ENCODE peak calls at places on chromosomes 7 and 10, in four cellular contexts. H is body of pancreas, S is AG09309, A is psoas muscle. E is an unnamed sample.

GRCh38 chr7:20440472-20441105 is 109.9 kb downstream of the ITGB8 start:
- DNase-seq in H (peak; percentile 73), S (no peak), A (no peak), E (no peak)

GRCh38 chr7:47635091-47636090 is 53.5 kb upstream of the TNS3 start:
- DNase-seq in H (peak; percentile 70), S (no peak), A (no peak), E (no peak)

GRCh38 chr10:79260803-79261740 is 86.2 kb upstream of the PPIF start:
- DNase-seq in A (no peak), H (peak; percentile 32), S (no peak), E (no peak)

GRCh38 chr7:30285067-30285530 is 702 bp downstream of the ZNRF2 start:
- DNase-seq in A (peak; percentile 56), S (no peak), H (peak; percentile 53), E (no peak)

GRCh38 chr10:50600286-50600685 is 23.5 kb downstream of the SGMS1 start:
- DNase-seq in H (no peak), A (no peak), S (no peak), E (no peak)

GRCh38 chr7:82789883-82790609 is 346.5 kb upstream of the CACNA2D1 start:
- DNase-seq in S (peak; percentile 27), H (no peak), A (no peak), E (no peak)

GRCh38 chr7:69765879-69766278 is 167.6 kb downstream of the AUTS2 start:
- DNase-seq in S (no peak), H (no peak), A (no peak), E (no peak)

GRCh38 chr10:79947083-79947415 is 1.9 kb downstream of the SFTPD start:
- DNase-seq in S (no peak), A (no peak), H (peak; percentile 59), E (no peak)

GRCh38 chr7:74269757-74270277 is 15.6 kb upstream of the RFC2 start:
- DNase-seq in H (peak; percentile 71), S (no peak), A (peak; percentile 66), E (no peak)

GRCh38 chr7:23915196-23915595 is 205.2 kb downstream of the STK31 start:
- DNase-seq in A (no peak), S (no peak), H (no peak), E (no peak)

GRCh38 chr7:92306153-92306552 is 60.4 kb downstream of the ANKIB1 start:
- DNase-seq in A (no peak), H (no peak), S (no peak), E (no peak)

GRCh38 chr7:72538856-72539255 is 126.7 kb upstream of the CALN1 start:
- DNase-seq in H (no peak), S (no peak), A (no peak), E (no peak)

GRCh38 chr7:99108615-99109014 is 35.3 kb downstream of the SMURF1 start:
- DNase-seq in A (no peak), H (no peak), S (no peak), E (no peak)

GRCh38 chr10:57988964-57989363 is 278.7 kb downstream of the IPMK start:
- DNase-seq in H (no peak), S (no peak), A (no peak), E (no peak)

GRCh38 chr10:129771024-129771423 is 193.1 kb downstream of the EBF3 start:
- DNase-seq in H (peak; percentile 2), A (no peak), S (no peak), E (no peak)

GRCh38 chr10:20877554-20877953 is 19.6 kb downstream of the NEBL start:
- DNase-seq in H (no peak), A (no peak), S (no peak), E (no peak)

GRCh38 chr7:28151965-28152364 is 28.6 kb downstream of the JAZF1 start:
- DNase-seq in A (no peak), H (no peak), S (no peak), E (no peak)

GRCh38 chr7:133310232-133310852 is 57.5 kb downstream of the EXOC4 start:
- DNase-seq in H (peak; percentile 77), A (no peak), S (no peak), E (no peak)

GRCh38 chr10:17255512-17255911 is 27.5 kb downstream of the VIM start:
- DNase-seq in A (no peak), H (no peak), S (no peak), E (no peak)

GRCh38 chr10:123136806-123137642 is 1.3 kb downstream of the HMX3 start:
- DNase-seq in S (no peak), A (no peak), H (no peak), E (no peak)

GRCh38 chr10:86162696-86163400 is 203.7 kb downstream of the GRID1 start:
- DNase-seq in A (no peak), S (no peak), H (no peak), E (no peak)

GRCh38 chr10:74753295-74754211 is 72.8 kb upstream of the KAT6B start:
- DNase-seq in S (peak; percentile 97), A (no peak), H (peak; percentile 29), E (peak; percentile 99)

GRCh38 chr7:25369794-25370193 is 141.5 kb upstream of the NPVF start:
- DNase-seq in A (peak; percentile 23), H (peak; percentile 46), S (no peak), E (no peak)

GRCh38 chr7:20790273-20790842 is 3.7 kb upstream of the SP8 start:
- DNase-seq in H (no peak), A (no peak), S (no peak), E (no peak)

GRCh38 chr10:6204341-6205191 is 1.8 kb downstream of the PFKFB3 start:
- DNase-seq in A (peak; percentile 76), S (no peak), H (peak; percentile 65), E (no peak)

GRCh38 chr7:157831143-157831900 is 494.5 kb downstream of the DNAJB6 start:
- DNase-seq in A (no peak), H (no peak), S (no peak), E (no peak)

GRCh38 chr10:75166623-75166972 is 44.0 kb upstream of the VDAC2 start:
- DNase-seq in H (no peak), A (no peak), S (no peak), E (no peak)

GRCh38 chr7:15648461-15648961 is 38.0 kb downstream of the MEOX2 start:
- DNase-seq in A (no peak), S (no peak), H (no peak), E (no peak)
- H3K4me3 ChIP-seq in A (no peak overlapping the region), S (no peak overlapping the region), H (no peak overlapping the region), E (no peak overlapping the region)

GRCh38 chr10:35635576-35635975 is 6.5 kb downstream of the FZD8 start:
- DNase-seq in A (no peak), H (peak; percentile 51), S (no peak), E (no peak)

GRCh38 chr10:35637456-35637855 is 4.6 kb downstream of the FZD8 start:
- DNase-seq in A (no peak), S (no peak), H (no peak), E (no peak)

GRCh38 chr10:35639021-35639521 is 3.0 kb downstream of the FZD8 start:
- DNase-seq in A (no peak), H (no peak), S (no peak), E (no peak)

GRCh38 chr10:35638116-35638515 is 4.0 kb downstream of the FZD8 start:
- DNase-seq in S (no peak), H (no peak), A (no peak), E (no peak)

DNA sequence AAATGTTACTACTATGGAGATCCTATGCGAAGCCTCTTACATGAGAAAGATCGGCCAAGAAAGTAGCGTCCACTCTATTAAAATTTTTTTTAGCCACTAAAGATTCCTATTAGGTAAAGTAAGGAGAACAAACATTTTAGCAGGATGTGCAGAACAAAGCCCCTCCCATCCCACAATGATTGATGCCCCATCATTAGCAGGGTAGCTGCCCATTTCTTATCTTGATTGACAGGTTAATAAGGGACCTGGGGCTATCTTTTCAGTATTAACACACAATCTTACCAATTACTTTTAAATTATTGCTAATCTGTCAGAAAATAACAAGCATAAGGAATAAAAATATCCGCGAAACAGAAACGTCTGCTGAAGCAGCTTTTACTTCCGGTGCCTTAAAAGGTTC is 5.2 kb downstream of the FZD8 start:
- DNase-seq in H (no peak), S (no peak), A (no peak), E (no peak)
- H3K4me3 ChIP-seq in H (no peak overlapping the region), S (no peak overlapping the region), A (no peak overlapping the region), E (no peak overlapping the region)

GRCh38 chr10:103612462-103613365 is 119.2 kb downstream of the NEURL1 start:
- DNase-seq in S (peak; percentile 35), A (no peak), H (no peak), E (peak; percentile 34)

GRCh38 chr10:103610083-103610472 is 116.6 kb downstream of the NEURL1 start:
- DNase-seq in A (no peak), S (no peak), H (no peak), E (no peak)

GRCh38 chr10:103610921-103611511 is 117.5 kb downstream of the NEURL1 start:
- DNase-seq in H (no peak), S (no peak), A (no peak), E (no peak)

GRCh38 chr10:103605359-103606156 is 112.1 kb downstream of the NEURL1 start:
- DNase-seq in S (no peak), A (peak; percentile 55), H (peak; percentile 41), E (no peak)

DNA sequence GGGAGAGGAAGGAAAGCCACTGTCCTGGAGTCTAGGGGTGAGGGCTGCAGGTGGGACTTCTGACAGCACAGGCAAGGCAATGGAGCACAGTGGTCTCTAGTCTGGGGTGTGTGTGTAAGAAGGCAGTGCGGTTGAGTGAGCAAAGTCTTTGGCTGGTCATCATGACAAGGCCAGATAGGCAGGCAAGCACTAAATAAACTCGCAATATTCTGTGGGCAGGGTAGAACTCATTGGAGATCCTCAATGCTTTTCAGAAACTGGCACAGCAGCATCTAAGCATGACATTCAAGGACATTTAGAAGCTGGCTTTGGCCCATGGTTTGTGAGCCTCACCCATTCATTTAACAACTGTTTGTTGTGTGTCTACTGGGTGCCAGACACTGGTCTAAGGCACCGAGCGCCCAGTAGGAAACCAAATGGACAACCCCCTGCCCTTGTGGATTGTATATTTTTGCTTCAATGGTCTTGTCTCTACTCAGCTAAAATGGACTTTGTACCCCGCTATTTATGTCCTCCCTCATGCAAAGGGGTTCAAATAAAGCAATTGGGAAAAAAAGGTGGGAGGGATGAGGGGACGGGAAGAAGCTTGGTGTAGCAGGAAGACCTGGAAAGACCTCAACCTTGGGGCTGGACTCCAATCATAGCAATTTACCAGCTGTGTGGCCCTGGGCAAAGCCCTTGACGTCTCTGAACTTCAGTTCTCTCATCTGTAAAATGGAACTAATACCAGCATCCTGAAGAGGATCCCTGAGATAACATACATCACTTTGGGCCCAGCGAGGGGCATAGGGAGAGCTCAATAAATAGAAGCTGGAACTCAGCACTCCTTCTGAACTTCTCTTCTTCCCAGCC is 116.0 kb downstream of the NEURL1 start:
- DNase-seq in A (no peak), S (no peak), H (no peak), E (no peak)
- H3K4me3 ChIP-seq in A (no peak overlapping the region), S (no peak overlapping the region), H (no peak overlapping the region), E (no peak overlapping the region)

DNA sequence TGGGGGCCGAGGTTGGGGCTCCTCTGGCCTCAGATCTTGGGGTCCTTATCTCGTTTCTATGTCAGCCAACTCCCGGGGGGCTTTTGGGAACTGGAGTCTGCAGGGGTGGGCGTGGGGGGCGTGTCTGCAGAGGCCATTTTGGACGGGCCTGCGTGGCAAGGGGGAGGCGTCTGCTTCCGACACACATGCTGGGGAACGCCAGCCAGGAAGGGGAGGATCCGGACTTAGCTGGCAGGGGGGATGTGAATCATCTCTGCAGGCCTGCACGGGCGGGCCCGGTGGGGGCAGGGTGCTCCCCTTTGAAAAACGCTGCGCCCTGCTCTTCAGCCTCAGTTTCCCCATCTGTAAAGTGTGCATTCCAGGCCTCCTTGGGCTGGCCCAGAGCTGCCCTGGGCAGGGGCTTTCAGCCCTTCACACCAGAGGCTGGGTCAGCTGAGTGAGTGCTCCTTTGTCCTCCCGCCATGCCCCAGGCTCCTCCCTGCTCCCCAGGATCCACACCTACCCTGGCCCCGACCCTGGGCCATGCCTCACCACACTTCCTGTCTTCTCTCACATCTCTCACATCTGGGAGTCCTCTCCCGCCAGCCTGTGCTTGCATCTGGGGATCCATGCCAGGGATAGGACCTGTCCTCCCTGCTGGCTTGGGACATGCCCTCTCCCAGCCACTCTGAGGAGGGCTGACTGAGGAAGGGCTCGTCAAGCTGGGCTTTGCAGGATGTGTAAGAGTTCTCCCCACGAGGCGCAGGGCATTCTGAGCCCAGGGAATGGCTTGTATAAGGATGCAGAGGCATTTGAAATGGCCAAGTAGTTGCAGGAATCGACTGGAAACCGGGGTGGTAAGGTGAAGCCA is 172.6 kb upstream of the TNRC18 start:
- DNase-seq in S (peak; percentile 78), A (peak; percentile 88), H (peak; percentile 34), E (peak; percentile 60)
- H3K4me3 ChIP-seq in S (peak overlapping the region; percentile 81), A (peak overlapping the region; percentile 30), H (no peak overlapping the region), E (peak overlapping the region; percentile 92)

E was measured in BJ.